ENCODE peak calls at places on chromosomes 2 and 18, in four cellular contexts. One of them, this sample, is unnamed.
A peak's percentile ranks its signal among the peaks of the same experiment; 100 is the strongest.

GRCh38 chr18:27608742-27609141 is 423.6 kb upstream of the CHST9 start:
- DNase-seq in left ventricle myocardium inferior: no peak
- DNase-seq in CD8-positive, alpha-beta T cell: no peak
- DNase-seq in GM23248: peak; percentile 27
- DNase-seq in this sample: no peak

GRCh38 chr2:166148811-166149400 is 21.1 kb upstream of the SCN1A start:
- DNase-seq in left ventricle myocardium inferior: peak; percentile 28
- DNase-seq in CD8-positive, alpha-beta T cell: no peak
- DNase-seq in GM23248: no peak
- DNase-seq in this sample: no peak

GRCh38 chr2:119517433-119517832 is 6.8 kb downstream of the SCTR start:
- DNase-seq in left ventricle myocardium inferior: peak; percentile 44
- DNase-seq in CD8-positive, alpha-beta T cell: no peak
- DNase-seq in GM23248: peak; percentile 74
- DNase-seq in this sample: peak; percentile 49

GRCh38 chr18:8412117-8412516 is 197.1 kb upstream of the RAB12 start:
- DNase-seq in left ventricle myocardium inferior: no peak
- DNase-seq in CD8-positive, alpha-beta T cell: no peak
- DNase-seq in GM23248: no peak
- DNase-seq in this sample: no peak

GRCh38 chr2:240920783-240921231 is 14.7 kb downstream of the CROCC2 start:
- DNase-seq in left ventricle myocardium inferior: peak; percentile 12
- DNase-seq in CD8-positive, alpha-beta T cell: no peak
- DNase-seq in GM23248: peak; percentile 64
- DNase-seq in this sample: no peak

GRCh38 chr2:140580799-140581198 is 1550.0 kb downstream of the LRP1B start:
- DNase-seq in left ventricle myocardium inferior: no peak
- DNase-seq in CD8-positive, alpha-beta T cell: no peak
- DNase-seq in GM23248: no peak
- DNase-seq in this sample: peak; percentile 8

GRCh38 chr2:146821836-146822316 is 1023.0 kb upstream of the ACVR2A start:
- DNase-seq in left ventricle myocardium inferior: no peak
- DNase-seq in CD8-positive, alpha-beta T cell: no peak
- DNase-seq in GM23248: peak; percentile 79
- DNase-seq in this sample: peak; percentile 66

GRCh38 chr2:99602475-99602874 is 112.7 kb upstream of the REV1 start:
- DNase-seq in left ventricle myocardium inferior: no peak
- DNase-seq in CD8-positive, alpha-beta T cell: no peak
- DNase-seq in GM23248: peak; percentile 81
- DNase-seq in this sample: no peak

GRCh38 chr2:223735659-223736244 is 101.6 kb downstream of the AP1S3 start:
- DNase-seq in left ventricle myocardium inferior: no peak
- DNase-seq in CD8-positive, alpha-beta T cell: no peak
- DNase-seq in GM23248: peak; percentile 94
- DNase-seq in this sample: no peak

GRCh38 chr18:77068890-77069312 is 63.7 kb downstream of the MBP start:
- DNase-seq in left ventricle myocardium inferior: no peak
- DNase-seq in CD8-positive, alpha-beta T cell: no peak
- DNase-seq in GM23248: no peak
- DNase-seq in this sample: no peak
- H3K4me1 ChIP-seq in left ventricle myocardium inferior: peaks cover 86% of the 10 kb centered on the region
- H3K4me1 ChIP-seq in CD8-positive, alpha-beta T cell: peaks cover 97% of the 10 kb centered on the region
- H3K4me1 ChIP-seq in GM23248: peaks cover 71% of the 10 kb centered on the region
- H3K4me1 ChIP-seq in this sample: no peaks in the 10 kb centered on the region

GRCh38 chr2:33322607-33323006 is 153.8 kb upstream of the RASGRP3 start:
- DNase-seq in left ventricle myocardium inferior: no peak
- DNase-seq in CD8-positive, alpha-beta T cell: no peak
- DNase-seq in GM23248: no peak
- DNase-seq in this sample: no peak

GRCh38 chr2:33320573-33320972 is 155.9 kb upstream of the RASGRP3 start:
- DNase-seq in left ventricle myocardium inferior: no peak
- DNase-seq in CD8-positive, alpha-beta T cell: no peak
- DNase-seq in GM23248: peak; percentile 24
- DNase-seq in this sample: no peak

GRCh38 chr2:33323957-33324356 is 152.5 kb upstream of the RASGRP3 start:
- DNase-seq in left ventricle myocardium inferior: no peak
- DNase-seq in CD8-positive, alpha-beta T cell: no peak
- DNase-seq in GM23248: no peak
- DNase-seq in this sample: no peak

GRCh38 chr2:33321236-33321731 is 155.2 kb upstream of the RASGRP3 start:
- DNase-seq in left ventricle myocardium inferior: no peak
- DNase-seq in CD8-positive, alpha-beta T cell: no peak
- DNase-seq in GM23248: peak; percentile 89
- DNase-seq in this sample: no peak

GRCh38 chr2:33322099-33322498 is 154.3 kb upstream of the RASGRP3 start:
- DNase-seq in left ventricle myocardium inferior: no peak
- DNase-seq in CD8-positive, alpha-beta T cell: no peak
- DNase-seq in GM23248: peak; percentile 73
- DNase-seq in this sample: no peak
- H3K4me1 ChIP-seq in left ventricle myocardium inferior: peaks cover 54% of the 10 kb centered on the region
- H3K4me1 ChIP-seq in CD8-positive, alpha-beta T cell: no peaks in the 10 kb centered on the region
- H3K4me1 ChIP-seq in GM23248: peaks cover 38% of the 10 kb centered on the region
- H3K4me1 ChIP-seq in this sample: no peaks in the 10 kb centered on the region

DNA sequence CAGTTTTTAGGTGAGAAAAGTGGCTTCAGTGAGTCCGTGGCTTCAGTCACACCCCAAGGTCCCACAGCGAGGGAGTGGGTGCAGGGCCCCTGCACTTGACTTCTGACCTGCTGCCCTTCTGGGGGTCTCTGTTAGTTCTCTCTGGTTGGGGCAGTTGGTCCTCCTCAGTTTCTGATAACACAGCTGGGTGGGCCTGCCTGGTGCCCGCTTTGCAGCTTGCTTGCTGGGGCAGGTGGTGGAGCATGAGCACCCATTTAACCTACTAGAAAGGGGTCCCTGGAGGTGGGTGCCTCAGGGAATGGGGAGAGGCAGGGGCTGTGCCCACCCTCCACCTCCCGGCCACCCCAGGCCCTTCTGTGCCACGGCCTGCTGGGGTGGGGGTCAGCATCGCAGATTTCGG is 83.2 kb downstream of the ASB1 start:
- DNase-seq in left ventricle myocardium inferior: no peak
- DNase-seq in CD8-positive, alpha-beta T cell: no peak
- DNase-seq in GM23248: no peak
- DNase-seq in this sample: no peak
- H3K4me1 ChIP-seq in left ventricle myocardium inferior: no peaks in the 10 kb centered on the region
- H3K4me1 ChIP-seq in CD8-positive, alpha-beta T cell: no peaks in the 10 kb centered on the region
- H3K4me1 ChIP-seq in GM23248: peaks cover 4% of the 10 kb centered on the region
- H3K4me1 ChIP-seq in this sample: peaks cover 4% of the 10 kb centered on the region

DNA sequence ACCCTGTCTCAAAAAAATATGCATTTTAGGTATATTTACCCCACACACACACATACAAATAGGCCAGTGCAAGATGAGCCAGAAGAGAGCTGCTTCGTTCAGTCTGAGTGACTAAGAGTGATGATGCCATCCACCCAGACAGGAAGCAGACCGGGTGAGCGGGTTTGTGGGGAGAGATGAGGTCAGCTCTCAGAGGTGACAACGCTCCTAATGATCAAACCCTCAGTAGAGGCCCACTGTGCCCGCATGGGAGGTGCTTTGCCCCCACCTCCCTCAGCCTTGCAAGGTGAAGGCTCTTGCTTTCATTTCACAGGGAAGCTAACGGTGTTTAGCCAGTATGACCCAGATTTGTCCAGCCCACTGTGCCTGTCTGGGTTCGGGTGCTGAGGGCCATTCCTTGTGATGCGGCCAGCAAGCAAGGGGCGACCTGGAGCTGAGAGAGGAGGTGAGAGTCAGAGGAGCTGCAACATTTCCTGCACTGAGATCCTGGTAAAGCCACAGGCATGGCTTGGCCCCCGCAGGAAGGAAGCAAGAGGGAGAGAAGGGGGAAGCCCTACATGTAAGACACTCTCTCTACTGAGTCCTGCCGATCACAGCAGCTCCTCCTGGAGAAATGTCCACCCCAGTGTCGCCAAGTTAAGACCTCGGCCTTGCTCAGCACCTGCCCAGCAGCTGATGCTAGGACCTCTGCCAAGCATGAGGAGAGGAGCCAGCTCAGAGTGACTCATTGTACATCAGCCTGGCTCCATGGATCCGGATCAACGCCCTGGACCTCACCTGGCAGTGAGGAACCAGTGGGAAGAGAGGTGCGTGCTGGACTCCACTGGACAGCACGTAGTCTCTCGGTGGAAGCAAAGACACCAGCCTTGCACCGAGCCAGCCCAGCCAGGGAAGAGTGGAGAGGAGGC is 37.0 kb downstream of the NIFK start:
- DNase-seq in left ventricle myocardium inferior: peak; percentile 22
- DNase-seq in CD8-positive, alpha-beta T cell: peak; percentile 93
- DNase-seq in GM23248: peak; percentile 95
- DNase-seq in this sample: peak; percentile 53
- H3K4me1 ChIP-seq in left ventricle myocardium inferior: peaks cover 24% of the 10 kb centered on the region
- H3K4me1 ChIP-seq in CD8-positive, alpha-beta T cell: peaks cover 27% of the 10 kb centered on the region
- H3K4me1 ChIP-seq in GM23248: peaks cover 4% of the 10 kb centered on the region
- H3K4me1 ChIP-seq in this sample: peaks cover 25% of the 10 kb centered on the region

GRCh38 chr2:9291866-9292265 is 85.3 kb downstream of the ASAP2 start:
- DNase-seq in left ventricle myocardium inferior: no peak
- DNase-seq in CD8-positive, alpha-beta T cell: no peak
- DNase-seq in GM23248: no peak
- DNase-seq in this sample: no peak
- H3K4me1 ChIP-seq in left ventricle myocardium inferior: peaks cover 19% of the 10 kb centered on the region
- H3K4me1 ChIP-seq in CD8-positive, alpha-beta T cell: no peaks in the 10 kb centered on the region
- H3K4me1 ChIP-seq in GM23248: peaks cover 27% of the 10 kb centered on the region
- H3K4me1 ChIP-seq in this sample: peaks cover 52% of the 10 kb centered on the region

GRCh38 chr2:108591163-108591562 is 56.9 kb downstream of the LIMS1 start:
- DNase-seq in left ventricle myocardium inferior: no peak
- DNase-seq in CD8-positive, alpha-beta T cell: no peak
- DNase-seq in GM23248: no peak
- DNase-seq in this sample: no peak

GRCh38 chr2:108594982-108595464 is 60.8 kb downstream of the LIMS1 start:
- DNase-seq in left ventricle myocardium inferior: no peak
- DNase-seq in CD8-positive, alpha-beta T cell: no peak
- DNase-seq in GM23248: peak; percentile 74
- DNase-seq in this sample: peak; percentile 67

GRCh38 chr2:108593547-108594098 is 59.4 kb downstream of the LIMS1 start:
- DNase-seq in left ventricle myocardium inferior: no peak
- DNase-seq in CD8-positive, alpha-beta T cell: no peak
- DNase-seq in GM23248: peak; percentile 87
- DNase-seq in this sample: no peak

GRCh38 chr2:108589786-108590185 is 55.5 kb downstream of the LIMS1 start:
- DNase-seq in left ventricle myocardium inferior: no peak
- DNase-seq in CD8-positive, alpha-beta T cell: no peak
- DNase-seq in GM23248: no peak
- DNase-seq in this sample: no peak

DNA sequence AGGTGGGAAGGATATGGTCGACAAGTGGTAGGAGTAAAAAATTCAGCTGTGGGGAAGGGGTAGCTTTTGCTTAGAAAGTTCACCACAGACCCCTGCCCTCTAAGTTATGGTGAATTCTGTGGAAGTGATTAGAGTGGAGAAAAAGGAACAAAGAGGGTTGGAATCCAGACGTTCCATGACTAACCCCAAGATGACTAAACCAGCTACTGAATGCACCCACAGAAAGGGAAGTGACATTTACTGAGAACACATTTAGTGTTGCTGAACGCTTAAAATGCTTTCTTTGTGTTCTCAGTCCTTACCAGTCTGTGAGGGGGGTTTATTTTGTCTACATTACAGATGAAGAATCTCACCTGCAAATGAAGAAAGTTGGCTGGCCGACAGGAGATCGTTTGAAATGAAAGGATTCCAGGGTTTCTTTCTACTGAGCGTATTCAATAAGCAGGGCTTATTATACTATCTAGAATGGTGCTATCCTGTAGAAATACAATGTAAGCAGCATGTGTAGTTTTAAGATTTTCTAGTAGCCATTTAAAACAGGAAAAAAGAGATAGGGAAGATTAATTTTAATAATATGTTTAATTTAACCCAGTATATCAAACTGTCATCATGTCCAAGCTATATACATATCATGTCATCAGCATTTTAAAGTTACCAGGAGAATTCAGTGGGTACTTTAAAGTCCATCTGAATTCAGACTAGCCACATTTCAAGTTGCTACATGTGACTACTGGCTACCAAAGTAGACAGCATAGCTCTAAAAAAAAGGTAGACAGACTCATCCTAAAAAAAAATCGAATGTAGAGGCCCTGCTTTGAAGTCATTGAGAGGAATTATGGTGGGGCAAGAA is 60.1 kb downstream of the LIMS1 start:
- DNase-seq in left ventricle myocardium inferior: no peak
- DNase-seq in CD8-positive, alpha-beta T cell: no peak
- DNase-seq in GM23248: peak; percentile 92
- DNase-seq in this sample: no peak
- H3K4me1 ChIP-seq in left ventricle myocardium inferior: peaks cover 73% of the 10 kb centered on the region
- H3K4me1 ChIP-seq in CD8-positive, alpha-beta T cell: peaks cover 7% of the 10 kb centered on the region
- H3K4me1 ChIP-seq in GM23248: peaks cover 41% of the 10 kb centered on the region
- H3K4me1 ChIP-seq in this sample: peaks cover 35% of the 10 kb centered on the region

This sample was measured in SJCRH30.